ENCODE peak calls at places on chromosomes 13 and 19, in six cellular contexts. B is psoas muscle; N is aorta; K is uterus; E is CD4-positive, alpha-beta T cell; J is CD8-positive, alpha-beta memory T cell. V is an unnamed sample.

GRCh38 chr13:63972328-63972727 is 2556.7 kb upstream of the PCDH20 start:
- DNase-seq in B (no peak), N (no peak), K (no peak), E (no peak), J (no peak), V (no peak)

GRCh38 chr13:99383511-99383921 is 76.3 kb upstream of the GPR183 start:
- DNase-seq in B (no peak), N (no peak), K (no peak), E (no peak), J (no peak), V (no peak)

GRCh38 chr13:21884965-21885567 is 214.2 kb downstream of the FGF9 start:
- DNase-seq in B (no peak), N (no peak), K (no peak), E (no peak), J (no peak), V (no peak)

GRCh38 chr13:38530492-38530891 is 156.4 kb upstream of the FREM2 start:
- DNase-seq in B (no peak), N (no peak), K (no peak), E (no peak), J (no peak), V (no peak)

GRCh38 chr19:16153582-16154336 is 10.3 kb downstream of the HSH2D start:
- DNase-seq in B (no peak), N (no peak), K (no peak), E (no peak), J (no peak), V (no peak)

GRCh38 chr19:52981329-52981728 is 18.6 kb upstream of the ZNF816 start:
- DNase-seq in B (no peak), N (no peak), K (no peak), E (no peak), J (no peak), V (no peak)

GRCh38 chr13:30616927-30617314 is 799 bp upstream of the USPL1 start:
- DNase-seq in B (no peak), N (peak; percentile 78), K (peak; percentile 64), E (no peak), J (peak; percentile 72), V (peak; percentile 36)

GRCh38 chr13:70568571-70568970 is 460.3 kb upstream of the KLHL1 start:
- DNase-seq in B (no peak), N (no peak), K (no peak), E (no peak), J (no peak), V (no peak)

GRCh38 chr13:22110368-22110767 is 439.5 kb downstream of the FGF9 start:
- DNase-seq in B (peak; percentile 43), N (peak; percentile 82), K (no peak), E (no peak), J (no peak), V (no peak)

DNA sequence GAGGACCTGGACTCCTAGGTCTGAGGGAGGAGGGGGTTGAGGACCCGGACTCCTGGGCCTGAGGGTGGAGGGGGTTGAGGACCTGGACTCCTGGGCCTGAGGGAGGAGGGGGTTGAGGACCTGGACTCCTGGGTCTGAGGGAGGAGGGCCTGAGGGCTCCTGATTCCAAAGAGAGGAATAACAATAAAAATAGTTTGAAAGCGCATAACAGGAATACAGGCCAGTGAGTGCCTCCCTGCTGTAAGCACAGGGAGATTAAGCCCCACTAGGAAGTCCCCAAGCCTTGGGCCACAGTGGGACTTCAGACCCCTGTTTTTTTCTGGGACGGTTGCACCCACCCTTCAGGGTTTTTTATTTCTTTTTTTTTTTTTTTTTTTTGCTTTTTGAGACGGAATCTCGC is 1.2 kb upstream of the SBK2 start:
- DNase-seq in B (no peak), N (no peak), K (no peak), E (no peak), J (no peak), V (no peak)
- H3K27ac ChIP-seq in B (no peak overlapping the region), N (no peak overlapping the region), K (no peak overlapping the region), E (no peak overlapping the region), J (no peak overlapping the region), V (no peak overlapping the region)

GRCh38 chr13:24299488-24300114 is 9.8 kb upstream of the C1QTNF9 start:
- DNase-seq in B (no peak), N (no peak), K (no peak), E (no peak), J (no peak), V (no peak)

GRCh38 chr13:24306632-24307031 is 2.7 kb upstream of the C1QTNF9 start:
- DNase-seq in B (no peak), N (no peak), K (no peak), E (no peak), J (no peak), V (no peak)

GRCh38 chr13:24301911-24302310 is 7.5 kb upstream of the C1QTNF9 start:
- DNase-seq in B (no peak), N (no peak), K (no peak), E (no peak), J (no peak), V (no peak)

GRCh38 chr13:24304620-24305019 is 4.8 kb upstream of the C1QTNF9 start:
- DNase-seq in B (no peak), N (no peak), K (no peak), E (no peak), J (no peak), V (no peak)

GRCh38 chr13:24301434-24301833 is 7.9 kb upstream of the C1QTNF9 start:
- DNase-seq in B (no peak), N (no peak), K (no peak), E (no peak), J (no peak), V (no peak)
- H3K27ac ChIP-seq in B (no peak overlapping the region), N (no peak overlapping the region), K (no peak overlapping the region), E (no peak overlapping the region), J (no peak overlapping the region), V (no peak overlapping the region)

GRCh38 chr19:4373601-4374441 is 26.5 kb downstream of the SH3GL1 start:
- DNase-seq in B (peak; percentile 70), N (peak; percentile 77), K (peak; percentile 62), E (no peak), J (no peak), V (peak; percentile 55)
- H3K27ac ChIP-seq in B (peak overlapping the region; percentile 85), N (peak overlapping the region; percentile 69), K (peak overlapping the region; percentile 84), E (peak overlapping the region; percentile 14), J (peak overlapping the region; percentile 92), V (peak overlapping the region; percentile 78)

GRCh38 chr19:42249769-42250168 is 5.2 kb downstream of the ERF start:
- DNase-seq in B (no peak), N (no peak), K (no peak), E (no peak), J (no peak), V (no peak)
- H3K27ac ChIP-seq in B (peak overlapping the region; percentile 58), N (no peak overlapping the region), K (peak overlapping the region; percentile 99), E (no peak overlapping the region), J (no peak overlapping the region), V (peak overlapping the region; percentile 90)

GRCh38 chr19:49555600-49556411 is 24.6 kb downstream of the NOSIP start:
- DNase-seq in B (peak; percentile 62), N (peak; percentile 64), K (peak; percentile 68), E (peak; percentile 67), J (peak; percentile 79), V (no peak)
- H3K27ac ChIP-seq in B (peak overlapping the region; percentile 36), N (no peak overlapping the region), K (peak overlapping the region; percentile 48), E (peak overlapping the region; percentile 61), J (no peak overlapping the region), V (no peak overlapping the region)

GRCh38 chr19:34261335-34262109 is 7.2 kb downstream of the GARRE1 start:
- DNase-seq in B (no peak), N (no peak), K (no peak), E (no peak), J (no peak), V (no peak)
- H3K27ac ChIP-seq in B (no peak overlapping the region), N (no peak overlapping the region), K (no peak overlapping the region), E (no peak overlapping the region), J (no peak overlapping the region), V (no peak overlapping the region)

GRCh38 chr19:30447276-30447870 is 75.2 kb downstream of the ZNF536 start:
- DNase-seq in B (no peak), N (no peak), K (no peak), E (no peak), J (no peak), V (no peak)
- H3K27ac ChIP-seq in B (no peak overlapping the region), N (no peak overlapping the region), K (no peak overlapping the region), E (no peak overlapping the region), J (no peak overlapping the region), V (no peak overlapping the region)

DNA sequence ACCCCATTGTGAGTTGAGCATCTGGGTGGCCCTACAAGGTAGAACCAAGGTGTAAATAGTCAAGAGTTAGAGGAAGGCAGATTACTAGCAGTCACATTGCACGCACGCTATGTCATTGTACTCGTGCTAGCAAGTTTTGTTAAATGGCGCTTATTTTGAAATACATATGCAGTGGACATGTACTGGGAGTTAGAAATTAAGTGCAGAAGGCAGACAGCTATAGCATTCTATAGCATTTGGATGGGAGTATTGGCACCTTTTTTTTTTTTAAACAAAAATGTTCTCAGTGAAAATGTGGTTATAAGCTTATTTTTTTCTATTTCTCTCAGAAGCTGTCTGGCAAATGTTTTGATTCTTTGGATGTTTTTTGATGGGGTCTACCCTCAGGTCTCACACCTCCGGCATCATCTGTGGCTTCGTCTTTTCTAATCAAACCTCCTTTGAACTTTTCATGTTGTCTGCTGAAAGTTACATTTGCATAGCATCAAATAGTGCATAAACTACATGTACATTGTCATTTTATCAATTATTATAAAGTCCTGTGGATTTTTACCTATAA is 68.1 kb downstream of the ARHGEF7 start:
- DNase-seq in B (no peak), N (no peak), K (no peak), E (no peak), J (peak; percentile 57), V (no peak)
- H3K27ac ChIP-seq in B (peak overlapping the region; percentile 69), N (no peak overlapping the region), K (no peak overlapping the region), E (peak overlapping the region; percentile 52), J (no peak overlapping the region), V (no peak overlapping the region)

DNA sequence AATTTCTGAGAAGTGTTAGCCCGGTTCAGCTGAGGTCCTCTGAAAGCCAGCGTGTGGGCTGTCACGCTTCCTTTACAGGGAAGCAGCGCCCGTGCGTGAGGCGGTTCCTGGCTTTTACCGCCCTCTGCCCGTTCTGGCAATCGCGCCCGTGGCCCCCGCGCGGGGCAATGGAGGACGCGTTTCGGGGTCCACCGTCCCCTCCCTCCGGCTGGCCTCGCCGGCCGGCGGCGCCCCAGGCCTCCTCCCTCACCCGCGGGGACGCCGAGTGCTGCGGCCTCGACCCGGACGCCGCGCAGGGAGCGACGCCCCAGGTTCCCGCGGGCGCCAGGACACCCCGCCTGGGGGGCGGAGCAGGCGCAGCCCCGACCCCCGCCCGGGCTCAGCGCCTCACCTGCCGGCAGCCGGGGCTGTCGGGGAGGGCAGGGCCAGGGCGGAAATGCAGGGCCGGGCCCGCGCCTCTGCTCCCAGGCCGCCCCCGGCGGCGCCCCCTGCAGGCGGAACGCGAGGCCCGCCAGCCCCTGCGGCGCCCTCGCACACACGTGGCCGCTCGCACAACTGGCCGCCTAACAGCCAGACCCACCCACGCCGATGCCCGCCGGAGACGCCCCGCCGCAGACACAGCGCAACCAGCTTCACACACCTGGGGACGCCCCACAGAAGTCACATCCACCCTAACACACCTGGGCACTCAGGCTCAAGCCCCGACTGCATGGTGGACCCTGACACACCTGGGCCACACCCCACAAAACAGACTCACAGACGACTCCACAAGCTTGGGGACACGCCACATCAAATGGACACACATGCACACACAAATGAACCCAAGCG is at the start of gene GGACT:
- DNase-seq in B (peak; percentile 77), N (peak; percentile 80), K (peak; percentile 73), E (peak; percentile 81), J (peak; percentile 87), V (peak; percentile 20)
- H3K27ac ChIP-seq in B (peak within 1 kb of the TSS; percentile 69), N (no peak within 1 kb of the TSS), K (peak within 1 kb of the TSS; percentile 75), E (peak within 1 kb of the TSS; percentile 72), J (peak within 1 kb of the TSS; percentile 59), V (no peak within 1 kb of the TSS)

V was measured in caudate nucleus.